ENCODE peak calls at places on chromosome 6, in four cellular contexts. A is astrocyte of the spinal cord, F is sigmoid colon, H is heart left ventricle. G is an unnamed sample.

GRCh38 chr6:73514746-73515110 is 6.1 kb downstream of the EEF1A1 start:
- DNase-seq in A (no peak), F (no peak), H (no peak), G (no peak)

GRCh38 chr6:76701610-76702009 is 629.1 kb upstream of the IMPG1 start:
- DNase-seq in A (peak; percentile 3), F (no peak), H (no peak), G (no peak)

GRCh38 chr6:111658445-111659154 is 52.9 kb upstream of the TRAF3IP2 start:
- DNase-seq in A (peak; percentile 38), F (no peak), H (no peak), G (no peak)

GRCh38 chr6:105815657-105816555 is 270.2 kb upstream of the PRDM1 start:
- DNase-seq in A (no peak), F (no peak), H (no peak), G (no peak)

GRCh38 chr6:95581073-95581472 is 3.7 kb downstream of the MANEA start:
- DNase-seq in A (no peak), F (no peak), H (no peak), G (no peak)

GRCh38 chr6:85715797-85716196 is 73.1 kb upstream of the SYNCRIP start:
- DNase-seq in A (no peak), F (no peak), H (no peak), G (no peak)

GRCh38 chr6:111381126-111381525 is 101.9 kb downstream of the REV3L start:
- DNase-seq in A (peak; percentile 7), F (no peak), H (no peak), G (no peak)

GRCh38 chr6:80020381-80021120 is 16.1 kb downstream of the TTK start:
- DNase-seq in A (no peak), F (no peak), H (no peak), G (no peak)

GRCh38 chr6:5501837-5502236 is 240.5 kb downstream of the FARS2 start:
- DNase-seq in A (no peak), F (no peak), H (no peak), G (no peak)

GRCh38 chr6:127146935-127147334 is 28.5 kb downstream of the RSPO3 start:
- DNase-seq in A (peak; percentile 95), F (no peak), H (no peak), G (no peak)

GRCh38 chr6:75493400-75494064 is at the start of gene FILIP1:
- DNase-seq in A (peak; percentile 29), F (peak; percentile 87), H (peak; percentile 62), G (peak; percentile 89)

GRCh38 chr6:30942338-30943060 is 1.7 kb downstream of the MUCL3 start:
- DNase-seq in A (peak; percentile 71), F (peak; percentile 71), H (no peak), G (peak; percentile 67)

GRCh38 chr6:130625825-130626500 is 201.2 kb upstream of the SMLR1 start:
- DNase-seq in A (peak; percentile 72), F (no peak), H (no peak), G (no peak)

GRCh38 chr6:152399409-152399808 is 237.8 kb downstream of the SYNE1 start:
- DNase-seq in A (no peak), F (peak; percentile 68), H (no peak), G (peak; percentile 91)

GRCh38 chr6:41577865-41578713 is 31.9 kb downstream of the FOXP4 start:
- DNase-seq in A (peak; percentile 47), F (no peak), H (no peak), G (no peak)

GRCh38 chr6:44228433-44228832 is 5.0 kb downstream of the SLC29A1 start:
- DNase-seq in A (no peak), F (no peak), H (no peak), G (no peak)
- H3K4me3 ChIP-seq in A (no peak overlapping the region), F (no peak overlapping the region), H (peak overlapping the region; percentile 31), G (no peak overlapping the region)

GRCh38 chr6:28252507-28252975 is 472 bp upstream of the ZKSCAN4 start:
- DNase-seq in A (no peak), F (no peak), H (no peak), G (no peak)
- H3K4me3 ChIP-seq in A (peak overlapping the region; percentile 87), F (peak overlapping the region; percentile 74), H (peak overlapping the region; percentile 87), G (peak overlapping the region; percentile 72)

GRCh38 chr6:165834613-165835259 is 171.7 kb upstream of the PDE10A start:
- DNase-seq in A (no peak), F (peak; percentile 80), H (peak; percentile 74), G (no peak)

GRCh38 chr6:165832471-165832836 is 169.4 kb upstream of the PDE10A start:
- DNase-seq in A (no peak), F (no peak), H (no peak), G (no peak)

GRCh38 chr6:165837948-165838745 is 175.1 kb upstream of the PDE10A start:
- DNase-seq in A (no peak), F (no peak), H (no peak), G (no peak)

GRCh38 chr6:165833355-165833754 is 170.3 kb upstream of the PDE10A start:
- DNase-seq in A (no peak), F (no peak), H (peak; percentile 39), G (no peak)

GRCh38 chr6:165835410-165835851 is 172.4 kb upstream of the PDE10A start:
- DNase-seq in A (no peak), F (no peak), H (peak; percentile 48), G (no peak)
- H3K4me3 ChIP-seq in A (no peak overlapping the region), F (no peak overlapping the region), H (no peak overlapping the region), G (no peak overlapping the region)

GRCh38 chr6:62614442-62614841 is 328.4 kb upstream of the KHDRBS2 start:
- DNase-seq in A (no peak), F (no peak), H (no peak), G (no peak)
- H3K4me3 ChIP-seq in A (no peak overlapping the region), F (no peak overlapping the region), H (no peak overlapping the region), G (no peak overlapping the region)

GRCh38 chr6:134178230-134179044 is 126.0 kb upstream of the SLC2A12 start:
- DNase-seq in A (peak; percentile 95), F (peak; percentile 86), H (peak; percentile 84), G (peak; percentile 53)

GRCh38 chr6:134177753-134178229 is 125.4 kb upstream of the SLC2A12 start:
- DNase-seq in A (no peak), F (no peak), H (no peak), G (no peak)

GRCh38 chr6:134175532-134176282 is 123.3 kb upstream of the SLC2A12 start:
- DNase-seq in A (peak; percentile 86), F (peak; percentile 80), H (peak; percentile 90), G (peak; percentile 92)

GRCh38 chr6:134176283-134176975 is 124.0 kb upstream of the SLC2A12 start:
- DNase-seq in A (peak; percentile 65), F (peak; percentile 73), H (peak; percentile 82), G (peak; percentile 86)

GRCh38 chr6:134177236-134177635 is 124.8 kb upstream of the SLC2A12 start:
- DNase-seq in A (no peak), F (no peak), H (no peak), G (no peak)
- H3K4me3 ChIP-seq in A (no peak overlapping the region), F (no peak overlapping the region), H (no peak overlapping the region), G (peak overlapping the region; percentile 90)

GRCh38 chr6:51737580-51738360 is 349.6 kb downstream of the PKHD1 start:
- DNase-seq in A (no peak), F (no peak), H (no peak), G (no peak)
- H3K4me3 ChIP-seq in A (no peak overlapping the region), F (no peak overlapping the region), H (no peak overlapping the region), G (no peak overlapping the region)

GRCh38 chr6:164216368-164216767 is 801.9 kb downstream of the QKI start:
- DNase-seq in A (no peak), F (no peak), H (no peak), G (no peak)
- H3K4me3 ChIP-seq in A (no peak overlapping the region), F (no peak overlapping the region), H (no peak overlapping the region), G (no peak overlapping the region)

GRCh38 chr6:70669133-70669532 is 1.4 kb downstream of the SMAP1 start:
- DNase-seq in A (peak; percentile 7), F (no peak), H (no peak), G (no peak)
- H3K4me3 ChIP-seq in A (peak overlapping the region; percentile 83), F (peak overlapping the region; percentile 72), H (peak overlapping the region; percentile 97), G (peak overlapping the region; percentile 97)

GRCh38 chr6:155143610-155144106 is 120.2 kb upstream of the CLDN20 start:
- DNase-seq in A (no peak), F (no peak), H (no peak), G (no peak)
- H3K4me3 ChIP-seq in A (peak overlapping the region; percentile 8), F (no peak overlapping the region), H (no peak overlapping the region), G (peak overlapping the region; percentile 58)